ENCODE peak calls at places on chromosomes 11 and 22, in six cellular contexts. V is NCI-H1436, R is NCI-H1092 treated with DMSO at 0.1 percent for 48 hours, N is kidney epithelial cell, W is C1 segment of cervical spinal cord, P is COR-L47. J is an unnamed sample.

GRCh38 chr11:72836111-72836510 is 21.9 kb downstream of the ATG16L2 start:
- DNase-seq in N (no peak), R (no peak), P (no peak), V (no peak), W (no peak), J (no peak)

GRCh38 chr11:61659413-61660196 is 20.6 kb upstream of the DAGLA start:
- DNase-seq in P (no peak), W (no peak), R (no peak), N (no peak), V (no peak), J (no peak)

GRCh38 chr11:79390477-79390876 is 50.4 kb downstream of the TENM4 start:
- DNase-seq in W (no peak), V (no peak), P (no peak), N (no peak), R (no peak), J (no peak)

GRCh38 chr11:94926698-94927237 is 46.6 kb downstream of the CWC15 start:
- DNase-seq in R (no peak), V (no peak), P (no peak), W (peak), N (no peak), J (peak)

GRCh38 chr11:14124345-14124744 is 161.8 kb downstream of the SPON1 start:
- DNase-seq in N (no peak), V (no peak), R (no peak), W (no peak), P (no peak), J (no peak)

GRCh38 chr22:50053861-50054260 is 4.2 kb downstream of the TTLL8 start:
- DNase-seq in N (no peak), V (no peak), P (no peak), W (no peak), R (no peak), J (no peak)

GRCh38 chr11:122717264-122717867 is 61.8 kb downstream of the UBASH3B start:
- DNase-seq in P (no peak), R (no peak), V (no peak), N (no peak), W (no peak), J (no peak)

GRCh38 chr22:45425531-45426265 is 12.2 kb downstream of the RIBC2 start:
- DNase-seq in N (no peak), V (no peak), P (no peak), R (no peak), W (no peak), J (no peak)

GRCh38 chr22:37193629-37194191 is 5.7 kb upstream of the C1QTNF6 start:
- DNase-seq in P (no peak), R (no peak), N (no peak), W (peak), V (no peak), J (no peak)

GRCh38 chr11:108220721-108221346 is 1.6 kb downstream of the NPAT start:
- DNase-seq in V (no peak), N (no peak), R (no peak), W (no peak), P (no peak), J (no peak)

GRCh38 chr11:85531498-85531897 is 95.6 kb downstream of the DLG2 start:
- DNase-seq in R (no peak), W (no peak), V (no peak), N (no peak), P (no peak), J (no peak)

GRCh38 chr11:95739526-95739925 is 50.1 kb downstream of the FAM76B start:
- DNase-seq in N (no peak), W (no peak), R (no peak), P (no peak), V (no peak), J (no peak)

J was measured in epithelial cell of proximal tubule.